ENCODE peak calls at places on chromosomes 1 and 21, in six cellular contexts. One of them, this sample, is unnamed.

GRCh38 chr1:187010571-187011309 is 182.0 kb downstream of the PLA2G4A start:
- DNase-seq in activated T-cell treated with anti-CD3 and anti-CD28 coated beads for 48 hours: no peak
- DNase-seq in NCI-H748 treated with DMSO at 0.1 percent for 48 hours: no peak
- DNase-seq in non-pigmented ciliary epithelial cell: no peak
- DNase-seq in stromal cell of bone marrow: no peak
- DNase-seq in psoas muscle: no peak
- DNase-seq in this sample: no peak

GRCh38 chr1:109263597-109264378 is 14.4 kb downstream of the CELSR2 start:
- DNase-seq in stromal cell of bone marrow: peak
- DNase-seq in non-pigmented ciliary epithelial cell: no peak
- DNase-seq in NCI-H748 treated with DMSO at 0.1 percent for 48 hours: peak
- DNase-seq in psoas muscle: peak
- DNase-seq in activated T-cell treated with anti-CD3 and anti-CD28 coated beads for 48 hours: peak
- DNase-seq in this sample: no peak

GRCh38 chr1:8357329-8358101 is 39.6 kb downstream of the SLC45A1 start:
- DNase-seq in stromal cell of bone marrow: no peak
- DNase-seq in psoas muscle: no peak
- DNase-seq in non-pigmented ciliary epithelial cell: no peak
- DNase-seq in NCI-H748 treated with DMSO at 0.1 percent for 48 hours: no peak
- DNase-seq in activated T-cell treated with anti-CD3 and anti-CD28 coated beads for 48 hours: no peak
- DNase-seq in this sample: no peak

GRCh38 chr21:45508607-45509565 is 33.4 kb downstream of the SLC19A1 start:
- DNase-seq in psoas muscle: peak
- DNase-seq in activated T-cell treated with anti-CD3 and anti-CD28 coated beads for 48 hours: no peak
- DNase-seq in non-pigmented ciliary epithelial cell: no peak
- DNase-seq in stromal cell of bone marrow: no peak
- DNase-seq in NCI-H748 treated with DMSO at 0.1 percent for 48 hours: no peak
- DNase-seq in this sample: no peak

GRCh38 chr1:161921990-161922389 is 101.7 kb downstream of the OLFML2B start:
- DNase-seq in NCI-H748 treated with DMSO at 0.1 percent for 48 hours: no peak
- DNase-seq in non-pigmented ciliary epithelial cell: no peak
- DNase-seq in stromal cell of bone marrow: no peak
- DNase-seq in activated T-cell treated with anti-CD3 and anti-CD28 coated beads for 48 hours: no peak
- DNase-seq in psoas muscle: no peak
- DNase-seq in this sample: no peak

GRCh38 chr1:214076341-214077035 is 88.7 kb downstream of the PROX1 start:
- DNase-seq in psoas muscle: no peak
- DNase-seq in activated T-cell treated with anti-CD3 and anti-CD28 coated beads for 48 hours: no peak
- DNase-seq in stromal cell of bone marrow: no peak
- DNase-seq in non-pigmented ciliary epithelial cell: no peak
- DNase-seq in NCI-H748 treated with DMSO at 0.1 percent for 48 hours: no peak
- DNase-seq in this sample: no peak

GRCh38 chr1:227901906-227902640 is 45.7 kb downstream of the WNT9A start:
- DNase-seq in stromal cell of bone marrow: no peak
- DNase-seq in psoas muscle: no peak
- DNase-seq in NCI-H748 treated with DMSO at 0.1 percent for 48 hours: no peak
- DNase-seq in non-pigmented ciliary epithelial cell: no peak
- DNase-seq in activated T-cell treated with anti-CD3 and anti-CD28 coated beads for 48 hours: no peak
- DNase-seq in this sample: no peak

GRCh38 chr1:41816061-41816460 is 102.7 kb downstream of the HIVEP3 start:
- DNase-seq in activated T-cell treated with anti-CD3 and anti-CD28 coated beads for 48 hours: no peak
- DNase-seq in NCI-H748 treated with DMSO at 0.1 percent for 48 hours: no peak
- DNase-seq in psoas muscle: no peak
- DNase-seq in stromal cell of bone marrow: no peak
- DNase-seq in non-pigmented ciliary epithelial cell: no peak
- DNase-seq in this sample: no peak

GRCh38 chr1:67031848-67032247 is 22.1 kb downstream of the SLC35D1 start:
- DNase-seq in non-pigmented ciliary epithelial cell: no peak
- DNase-seq in NCI-H748 treated with DMSO at 0.1 percent for 48 hours: no peak
- DNase-seq in stromal cell of bone marrow: no peak
- DNase-seq in activated T-cell treated with anti-CD3 and anti-CD28 coated beads for 48 hours: no peak
- DNase-seq in psoas muscle: no peak
- DNase-seq in this sample: no peak

GRCh38 chr1:14165289-14165867 is 433.1 kb upstream of the KAZN start:
- DNase-seq in non-pigmented ciliary epithelial cell: no peak
- DNase-seq in stromal cell of bone marrow: no peak
- DNase-seq in NCI-H748 treated with DMSO at 0.1 percent for 48 hours: no peak
- DNase-seq in psoas muscle: no peak
- DNase-seq in activated T-cell treated with anti-CD3 and anti-CD28 coated beads for 48 hours: no peak
- DNase-seq in this sample: no peak

GRCh38 chr1:115337276-115337632 is 795 bp downstream of the NGF start:
- DNase-seq in stromal cell of bone marrow: no peak
- DNase-seq in psoas muscle: no peak
- DNase-seq in NCI-H748 treated with DMSO at 0.1 percent for 48 hours: peak
- DNase-seq in activated T-cell treated with anti-CD3 and anti-CD28 coated beads for 48 hours: no peak
- DNase-seq in non-pigmented ciliary epithelial cell: no peak
- DNase-seq in this sample: no peak

GRCh38 chr1:153995640-153996039 is 5.1 kb downstream of the RPS27 start:
- DNase-seq in NCI-H748 treated with DMSO at 0.1 percent for 48 hours: no peak
- DNase-seq in non-pigmented ciliary epithelial cell: no peak
- DNase-seq in activated T-cell treated with anti-CD3 and anti-CD28 coated beads for 48 hours: no peak
- DNase-seq in psoas muscle: no peak
- DNase-seq in stromal cell of bone marrow: no peak
- DNase-seq in this sample: no peak

GRCh38 chr1:56527548-56528302 is 51.6 kb downstream of the PLPP3 start:
- DNase-seq in NCI-H748 treated with DMSO at 0.1 percent for 48 hours: peak
- DNase-seq in psoas muscle: no peak
- DNase-seq in activated T-cell treated with anti-CD3 and anti-CD28 coated beads for 48 hours: no peak
- DNase-seq in stromal cell of bone marrow: no peak
- DNase-seq in non-pigmented ciliary epithelial cell: no peak
- DNase-seq in this sample: no peak

GRCh38 chr1:226717256-226717909 is 21.7 kb downstream of the ITPKB start:
- DNase-seq in psoas muscle: no peak
- DNase-seq in non-pigmented ciliary epithelial cell: no peak
- DNase-seq in NCI-H748 treated with DMSO at 0.1 percent for 48 hours: no peak
- DNase-seq in activated T-cell treated with anti-CD3 and anti-CD28 coated beads for 48 hours: no peak
- DNase-seq in stromal cell of bone marrow: no peak
- DNase-seq in this sample: no peak

This sample was measured in AG09309.